ENCODE peak calls at places on chromosomes 4 and X, in four cellular contexts. V is neural progenitor cell, U is fibroblast of mammary gland, M is left ventricle myocardium inferior. L is an unnamed sample.

GRCh38 chrX:1448793-1449580 is 3.7 kb downstream of the ASMTL start:
- DNase-seq in V (no peak), U (no peak), M (no peak), L (no peak)

GRCh38 chr4:184203300-184203699 is 14.4 kb downstream of the ENPP6 start:
- DNase-seq in V (no peak), U (no peak), M (no peak), L (no peak)

GRCh38 chr4:16492872-16493271 is 266.6 kb upstream of the TAPT1 start:
- DNase-seq in V (no peak), U (no peak), M (no peak), L (no peak)

GRCh38 chr4:143185253-143186107 is 763 bp downstream of the USP38 start:
- DNase-seq in V (peak), U (peak), M (peak), L (no peak)

GRCh38 chr4:65416875-65417274 is 253.4 kb downstream of the EPHA5 start:
- DNase-seq in V (peak), U (no peak), M (peak), L (no peak)

GRCh38 chr4:138894688-138895087 is 120.9 kb upstream of the NOCT start:
- DNase-seq in V (no peak), U (no peak), M (no peak), L (no peak)

GRCh38 chr4:145055533-145056257 is 42.3 kb downstream of the ANAPC10 start:
- DNase-seq in V (no peak), U (no peak), M (no peak), L (no peak)

GRCh38 chr4:139988863-139989765 is 164.9 kb downstream of the MAML3 start:
- DNase-seq in V (peak), U (peak), M (no peak), L (no peak)

GRCh38 chr4:7414046-7414445 is 20.7 kb downstream of the PSAPL1 start:
- DNase-seq in V (no peak), U (no peak), M (peak), L (no peak)

GRCh38 chrX:16205840-16206239 is 38.6 kb downstream of the MAGEB17 start:
- DNase-seq in V (no peak), U (peak), M (no peak), L (no peak)

GRCh38 chr4:85717366-85717765 is 242.4 kb downstream of the ARHGAP24 start:
- DNase-seq in V (no peak), U (peak), M (no peak), L (no peak)

GRCh38 chrX:148808825-148809224 is 308.4 kb downstream of the AFF2 start:
- DNase-seq in V (no peak), U (no peak), M (no peak), L (no peak)

GRCh38 chr4:124757121-124757520 is 44.6 kb upstream of the ANKRD50 start:
- DNase-seq in V (no peak), U (peak), M (no peak), L (no peak)

GRCh38 chrX:20026278-20026677 is 35.4 kb upstream of the BCLAF3 start:
- DNase-seq in V (no peak), U (peak), M (no peak), L (no peak)

GRCh38 chr4:13829457-13829856 is 201.9 kb upstream of the BOD1L1 start:
- DNase-seq in V (no peak), U (peak), M (no peak), L (no peak)

GRCh38 chr4:172514011-172514410 is 654.6 kb upstream of the GALNT7 start:
- DNase-seq in V (no peak), U (no peak), M (no peak), L (no peak)

GRCh38 chr4:188439641-188440311 is 300.5 kb downstream of the TRIML1 start:
- DNase-seq in V (no peak), U (peak), M (peak), L (no peak)

GRCh38 chr4:174865418-174865985 is 36.5 kb upstream of the GLRA3 start:
- DNase-seq in V (no peak), U (peak), M (no peak), L (no peak)

GRCh38 chrX:3384330-3384729 is 37.9 kb upstream of the MXRA5 start:
- DNase-seq in V (no peak), U (no peak), M (no peak), L (no peak)

GRCh38 chr4:155805016-155805415 is 46.2 kb downstream of the GUCY1B1 start:
- DNase-seq in V (no peak), U (peak), M (no peak), L (no peak)

GRCh38 chr4:173252024-173252935 is 81.9 kb downstream of the HMGB2 start:
- DNase-seq in V (peak), U (peak), M (peak), L (peak)

GRCh38 chr4:57034571-57034970 is 55.9 kb downstream of the POLR2B start:
- DNase-seq in V (no peak), U (no peak), M (no peak), L (no peak)

GRCh38 chrX:74179071-74179470 is 124.9 kb upstream of the ZCCHC13 start:
- DNase-seq in V (no peak), U (peak), M (no peak), L (no peak)

GRCh38 chr4:2591189-2591588 is 54.7 kb downstream of the FAM193A start:
- DNase-seq in V (peak), U (peak), M (no peak), L (no peak)

GRCh38 chr4:3286335-3287175 is 6.3 kb upstream of the RGS12 start:
- DNase-seq in V (no peak), U (no peak), M (no peak), L (peak)

GRCh38 chrX:12974797-12975669 is at the start of gene TMSB4X:
- DNase-seq in V (peak), U (peak), M (peak), L (no peak)

DNA sequence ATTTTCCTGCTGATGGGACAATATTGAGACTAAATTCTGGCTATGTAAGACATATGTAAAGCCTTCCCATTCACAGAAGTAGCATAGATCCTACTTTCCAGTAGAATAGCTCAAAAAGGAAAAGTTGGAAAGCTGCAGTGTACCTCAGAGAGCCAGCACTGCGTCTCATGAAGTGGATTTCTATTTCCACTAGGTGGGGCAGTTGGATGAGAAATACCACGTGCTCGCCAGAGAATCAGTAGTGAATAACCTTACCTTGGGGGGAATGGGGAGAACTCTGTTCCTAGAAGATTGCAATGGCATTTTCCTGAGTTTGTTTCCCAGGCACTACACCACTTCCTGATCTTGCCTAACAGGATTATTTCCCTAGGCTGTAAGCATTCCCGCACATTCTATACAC is 907.1 kb downstream of the FSTL5 start:
- DNase-seq in V (peak), U (no peak), M (no peak), L (no peak)
- TF ChIP-seq CTCF in V (peak), U (no peak), M (no peak), L (peak)

DNA sequence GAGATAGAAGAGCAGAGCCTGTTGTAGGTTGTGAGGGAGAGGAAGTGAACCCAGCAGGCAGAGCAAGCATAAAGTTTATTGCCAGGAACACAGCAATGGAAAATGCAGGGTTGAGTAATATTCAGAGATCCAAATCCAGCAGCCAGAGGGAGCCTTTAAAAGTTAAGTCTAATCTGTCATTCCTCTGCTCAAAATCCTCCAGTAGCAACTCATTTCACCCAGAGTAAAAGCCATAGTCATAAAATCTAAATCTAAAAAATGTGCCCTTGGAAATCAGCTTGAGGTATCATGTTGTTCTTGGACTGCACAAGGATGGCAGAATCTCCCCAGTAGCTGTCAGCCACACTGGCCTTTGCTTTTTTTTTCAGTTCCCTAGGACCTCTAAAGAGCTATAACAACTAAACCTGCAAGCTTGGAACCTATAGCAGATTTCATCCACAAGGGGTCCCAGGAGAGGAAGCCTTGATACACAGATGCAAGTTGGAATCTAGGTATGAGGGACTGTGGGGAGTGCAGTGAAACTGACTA is 62.9 kb upstream of the FRAS1 start:
- DNase-seq in V (peak), U (peak), M (no peak), L (no peak)
- TF ChIP-seq CTCF in V (peak), U (peak), M (peak), L (peak)

DNA sequence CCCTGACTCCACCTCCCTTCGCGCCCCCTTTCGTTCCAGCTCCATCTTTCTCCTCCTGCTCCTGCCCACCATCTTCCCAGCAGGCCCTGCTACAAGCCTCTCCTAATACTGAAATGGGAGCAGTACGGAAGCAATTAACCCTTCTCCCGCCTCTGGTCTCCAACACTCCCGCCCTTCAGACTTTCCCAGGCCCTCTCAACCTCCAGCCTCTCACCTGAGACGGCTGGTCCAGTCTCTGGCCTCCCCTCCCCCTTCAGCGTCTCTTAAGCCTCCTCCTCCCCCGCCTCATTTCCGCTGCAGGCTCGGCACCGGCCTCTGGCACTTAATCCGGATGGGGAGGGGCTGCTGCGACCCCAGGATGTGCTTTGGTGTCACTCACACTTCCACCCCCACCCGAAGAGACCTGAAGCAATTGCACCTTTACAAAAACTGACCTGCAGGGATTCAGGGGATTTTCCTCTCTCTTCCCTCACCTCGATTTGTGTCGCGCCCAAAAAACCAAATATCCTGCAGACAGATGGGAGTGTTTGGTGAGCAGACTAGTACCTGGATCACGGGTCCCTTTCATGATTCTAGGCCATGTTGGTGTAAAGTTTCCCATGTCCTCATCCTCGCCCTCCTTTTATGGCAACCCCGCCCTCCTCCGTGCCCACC is 657 bp downstream of the TCEAL8 start:
- DNase-seq in V (peak), U (peak), M (peak), L (no peak)
- TF ChIP-seq CTCF in V (no peak), U (no peak), M (no peak), L (no peak)

GRCh38 chr4:165112258-165113156 is at the start of gene TMEM192:
- DNase-seq in V (peak), U (peak), M (peak), L (no peak)
- TF ChIP-seq CTCF in V (peak), U (no peak), M (peak), L (peak)

GRCh38 chr4:152556283-152556682 is 20.4 kb upstream of the FBXW7 start:
- DNase-seq in V (no peak), U (no peak), M (no peak), L (no peak)

GRCh38 chr4:152564336-152564735 is 28.4 kb upstream of the FBXW7 start:
- DNase-seq in V (no peak), U (no peak), M (no peak), L (no peak)

GRCh38 chr4:152563209-152563608 is 27.3 kb upstream of the FBXW7 start:
- DNase-seq in V (no peak), U (no peak), M (no peak), L (no peak)

GRCh38 chr4:152556814-152557213 is 20.9 kb upstream of the FBXW7 start:
- DNase-seq in V (no peak), U (no peak), M (no peak), L (no peak)

GRCh38 chr4:152559641-152560040 is 23.7 kb upstream of the FBXW7 start:
- DNase-seq in V (no peak), U (no peak), M (no peak), L (no peak)
- TF ChIP-seq CTCF in V (no peak), U (no peak), M (no peak), L (no peak)

L was measured in GM12864.